ENCODE peak calls at places on chromosome 16, in seven cellular contexts. I is NCI-H1048; S is amygdala; J is activated CD4-positive, alpha-beta T cell treated with anti-CD3 and anti-CD28 coated beads for 24 hours; A is Daoy; K is activated gamma-delta T cell treated with Interleukin-2 at 50 U/mL for 16 hours; D is activated naive CD4-positive, alpha-beta T cell treated with anti-CD3 and anti-CD28 coated beads, Interleukin-2, amount 10 ng/mL, durations not matched to agents 7 days and 5 days. Y is an unnamed sample.

GRCh38 chr16:68548947-68549346 is 9.9 kb downstream of the ZFP90 start:
- DNase-seq in S (no peak), J (no peak), A (no peak), D (peak), K (peak), I (no peak), Y (no peak)

GRCh38 chr16:12881182-12881581 is 20.2 kb upstream of the SHISA9 start:
- DNase-seq in J (no peak), A (no peak), K (no peak), I (no peak), D (no peak), S (no peak), Y (no peak)

GRCh38 chr16:52446076-52446475 is 100.9 kb downstream of the TOX3 start:
- DNase-seq in D (no peak), K (no peak), J (no peak), S (no peak), A (no peak), I (no peak), Y (no peak)

GRCh38 chr16:11075163-11075562 is 130.8 kb downstream of the CLEC16A start:
- DNase-seq in K (no peak), A (no peak), D (no peak), S (no peak), I (no peak), J (no peak), Y (no peak)

GRCh38 chr16:1262210-1262845 is 6.5 kb downstream of the TPSD1 start:
- DNase-seq in D (no peak), K (no peak), J (no peak), A (no peak), I (no peak), S (no peak), Y (no peak)

GRCh38 chr16:48220891-48221290 is 23.2 kb upstream of the LONP2 start:
- DNase-seq in I (no peak), K (no peak), J (no peak), S (no peak), D (no peak), A (no peak), Y (no peak)

GRCh38 chr16:11201498-11202259 is 54.3 kb downstream of the SOCS1 start:
- DNase-seq in I (no peak), A (peak), J (no peak), D (no peak), K (no peak), S (no peak), Y (peak)

GRCh38 chr16:2770057-2770780 is 6.9 kb downstream of the ELOB start:
- DNase-seq in D (no peak), A (no peak), S (no peak), K (no peak), I (no peak), J (no peak), Y (peak)

GRCh38 chr16:85088570-85089214 is 23.6 kb downstream of the CIBAR2 start:
- DNase-seq in D (no peak), K (no peak), J (no peak), I (no peak), A (no peak), S (no peak), Y (no peak)

GRCh38 chr16:82830944-82831343 is 204.2 kb downstream of the CDH13 start:
- DNase-seq in S (no peak), A (no peak), K (no peak), J (no peak), D (no peak), I (no peak), Y (no peak)

GRCh38 chr16:2595376-2596200 is 57.8 kb downstream of the PDPK1 start:
- DNase-seq in A (no peak), K (no peak), J (no peak), I (no peak), S (no peak), D (no peak), Y (no peak)

GRCh38 chr16:24538756-24539294 is 541 bp upstream of the RBBP6 start:
- DNase-seq in S (no peak), I (no peak), D (no peak), J (no peak), A (no peak), K (peak), Y (peak)

GRCh38 chr16:87818533-87819161 is 50.7 kb downstream of the SLC7A5 start:
- DNase-seq in K (no peak), J (no peak), I (no peak), A (no peak), S (no peak), D (no peak), Y (no peak)

GRCh38 chr16:65375651-65376050 is 253.8 kb upstream of the CDH11 start:
- DNase-seq in S (no peak), I (no peak), J (no peak), D (no peak), A (peak), K (no peak), Y (no peak)

GRCh38 chr16:84700518-84701277 is 898 bp downstream of the USP10 start:
- DNase-seq in S (peak), K (peak), J (peak), I (no peak), D (peak), A (peak), Y (peak)

GRCh38 chr16:90015586-90016338 is 3.5 kb downstream of the DBNDD1 start:
- DNase-seq in J (no peak), K (no peak), D (no peak), A (peak), I (no peak), S (no peak), Y (no peak)

GRCh38 chr16:47851026-47851610 is 304.7 kb downstream of the ABCC12 start:
- DNase-seq in K (no peak), A (no peak), S (no peak), I (no peak), D (no peak), J (no peak), Y (no peak)

GRCh38 chr16:56764835-56765234 is 34.9 kb downstream of the NUP93 start:
- DNase-seq in A (no peak), I (no peak), K (no peak), D (no peak), S (no peak), J (no peak), Y (peak)

GRCh38 chr16:83113317-83113716 is 486.5 kb downstream of the CDH13 start:
- DNase-seq in S (peak), K (no peak), J (no peak), A (peak), D (no peak), I (no peak), Y (peak)

GRCh38 chr16:66872524-66872923 is 7.8 kb upstream of the PDP2 start:
- DNase-seq in I (no peak), S (no peak), D (no peak), K (no peak), A (no peak), J (no peak), Y (no peak)

GRCh38 chr16:17590711-17591654 is 120.2 kb upstream of the XYLT1 start:
- DNase-seq in D (peak), S (no peak), A (peak), J (peak), I (no peak), K (peak), Y (peak)

GRCh38 chr16:72938426-72939164 is 109.3 kb downstream of the ZFHX3 start:
- DNase-seq in A (peak), I (no peak), K (no peak), S (peak), D (no peak), J (no peak), Y (no peak)

GRCh38 chr16:80009971-80010659 is 409.6 kb upstream of the MAF start:
- DNase-seq in S (no peak), I (no peak), K (no peak), A (no peak), J (no peak), D (no peak), Y (no peak)

GRCh38 chr16:48054881-48055601 is 100.8 kb downstream of the ABCC12 start:
- DNase-seq in S (peak), K (no peak), A (peak), I (no peak), J (peak), D (peak), Y (peak)

GRCh38 chr16:55502801-55503366 is 6.0 kb upstream of the LPCAT2 start:
- DNase-seq in D (no peak), K (no peak), J (no peak), S (peak), I (no peak), A (peak), Y (no peak)

GRCh38 chr16:49282690-49283375 is 1.2 kb upstream of the CBLN1 start:
- DNase-seq in A (no peak), K (no peak), I (no peak), J (no peak), D (no peak), S (no peak), Y (no peak)

GRCh38 chr16:86222965-86223551 is 287.3 kb upstream of the FOXF1 start:
- DNase-seq in I (no peak), D (no peak), A (peak), K (no peak), S (no peak), J (no peak), Y (no peak)

GRCh38 chr16:77499373-77500285 is 64.8 kb upstream of the ADAMTS18 start:
- DNase-seq in J (no peak), I (no peak), D (no peak), K (no peak), S (no peak), A (peak), Y (no peak)

GRCh38 chr16:82533161-82533560 is 93.6 kb upstream of the CDH13 start:
- DNase-seq in I (no peak), A (no peak), S (no peak), K (no peak), J (no peak), D (no peak), Y (no peak)

GRCh38 chr16:28925386-28926228 is 569 bp upstream of the RABEP2 start:
- DNase-seq in K (peak), S (peak), A (peak), I (no peak), J (peak), D (peak), Y (peak)

GRCh38 chr16:78372302-78372701 is 272.8 kb downstream of the WWOX start:
- DNase-seq in J (no peak), D (no peak), S (no peak), A (no peak), K (no peak), I (no peak), Y (no peak)

GRCh38 chr16:35908942-35909341 is 2449.5 kb downstream of the TP53TG3F start:
- DNase-seq in I (no peak), K (no peak), A (no peak), S (no peak), D (no peak), J (no peak), Y (peak)

GRCh38 chr16:55471448-55472097 is 7.4 kb upstream of the MMP2 start:
- DNase-seq in I (no peak), S (no peak), K (no peak), D (no peak), J (no peak), A (peak), Y (no peak)

GRCh38 chr16:11087691-11088431 is 143.5 kb downstream of the CLEC16A start:
- DNase-seq in I (no peak), D (peak), A (no peak), J (no peak), S (no peak), K (no peak), Y (no peak)

GRCh38 chr16:51151951-51152663 is 1.0 kb upstream of the SALL1 start:
- DNase-seq in J (no peak), K (no peak), D (no peak), S (peak), I (peak), A (peak), Y (no peak)

GRCh38 chr16:12901597-12902436 is at the start of gene SHISA9:
- DNase-seq in S (peak), K (no peak), I (no peak), J (no peak), A (peak), D (peak), Y (no peak)

Y was measured in erythroblast.